ENCODE peak calls at places on chromosome 17, in eight cellular contexts. G is fibroblast of lung; S is CD8-positive, alpha-beta T cell; V is AG10803; W is Caco-2; E is lower lobe of right lung; N is foreskin fibroblast; C is neural progenitor cell. J is an unnamed sample.

GRCh38 chr17:21210411-21211076 is 3.4 kb downstream of the TMEM11 start:
- DNase-seq in W (no peak), E (no peak), S (no peak), C (peak; percentile 38), N (no peak), V (no peak), G (no peak), J (no peak)

GRCh38 chr17:251531-251930 is 70.1 kb upstream of the DOC2B start:
- DNase-seq in N (no peak), E (peak; percentile 40), W (no peak), C (no peak), S (no peak), G (no peak), V (no peak), J (no peak)

GRCh38 chr17:58172369-58173071 is 5.7 kb downstream of the OR4D2 start:
- DNase-seq in C (peak; percentile 64), E (no peak), S (peak; percentile 44), W (peak; percentile 58), N (peak; percentile 49), G (peak; percentile 19), V (no peak), J (no peak)

GRCh38 chr17:50117202-50118040 is 12.5 kb downstream of the SAMD14 start:
- DNase-seq in E (peak; percentile 68), V (peak; percentile 44), G (peak; percentile 47), N (peak; percentile 85), S (peak; percentile 69), W (peak; percentile 60), C (peak; percentile 92), J (no peak)

GRCh38 chr17:48809182-48809581 is 7.8 kb downstream of the TTLL6 start:
- DNase-seq in G (no peak), C (no peak), E (peak; percentile 70), W (peak; percentile 57), S (no peak), N (no peak), V (no peak), J (no peak)

GRCh38 chr17:28665994-28666393 is 4.0 kb downstream of the SUPT6H start:
- DNase-seq in C (no peak), G (no peak), W (no peak), N (no peak), S (no peak), V (no peak), E (no peak), J (no peak)

GRCh38 chr17:47934856-47935255 is 6.5 kb upstream of the PNPO start:
- DNase-seq in V (peak; percentile 15), S (no peak), N (no peak), G (no peak), C (no peak), W (no peak), E (no peak), J (no peak)

GRCh38 chr17:73787036-73787720 is 142.9 kb upstream of the SDK2 start:
- DNase-seq in V (no peak), G (no peak), W (no peak), C (peak; percentile 87), N (no peak), E (no peak), S (no peak), J (no peak)

GRCh38 chr17:19769946-19770652 is 22.0 kb upstream of the ALDH3A1 start:
- DNase-seq in C (no peak), E (no peak), V (peak; percentile 81), G (no peak), N (peak; percentile 70), S (no peak), W (no peak), J (peak; percentile 51)

GRCh38 chr17:67422887-67423286 is 45.8 kb downstream of the PITPNC1 start:
- DNase-seq in G (no peak), N (no peak), V (no peak), C (no peak), E (no peak), S (no peak), W (no peak), J (no peak)

GRCh38 chr17:3944485-3945388 is 19.5 kb downstream of the ATP2A3 start:
- DNase-seq in V (peak; percentile 49), W (peak; percentile 20), E (no peak), S (no peak), G (peak; percentile 57), N (peak; percentile 85), C (peak; percentile 97), J (peak; percentile 49)

GRCh38 chr17:56913000-56913866 is 616 bp downstream of the TRIM25 start:
- DNase-seq in C (peak; percentile 59), N (peak; percentile 28), G (no peak), W (no peak), E (no peak), S (peak; percentile 29), V (no peak), J (no peak)

GRCh38 chr17:78862073-78863023 is 21.7 kb upstream of the USP36 start:
- DNase-seq in N (peak; percentile 98), V (peak; percentile 95), W (no peak), G (peak; percentile 99), S (no peak), E (peak; percentile 74), C (no peak), J (peak; percentile 96)

GRCh38 chr17:68749742-68750562 is 148.8 kb upstream of the FAM20A start:
- DNase-seq in S (no peak), W (no peak), V (no peak), C (no peak), N (no peak), E (no peak), G (no peak), J (no peak)

GRCh38 chr17:66552381-66552780 is 250.0 kb downstream of the PRKCA start:
- DNase-seq in V (no peak), W (no peak), N (no peak), E (no peak), G (no peak), C (no peak), S (no peak), J (no peak)

GRCh38 chr17:48586355-48586924 is 3.6 kb downstream of the HOXB3 start:
- DNase-seq in C (no peak), W (no peak), S (no peak), G (peak; percentile 55), N (no peak), V (no peak), E (no peak), J (no peak)

GRCh38 chr17:42016952-42017865 is at the start of gene DNAJC7:
- DNase-seq in W (peak; percentile 93), C (peak; percentile 97), E (peak; percentile 97), G (peak; percentile 92), S (peak; percentile 91), N (peak; percentile 97), V (peak; percentile 89), J (peak; percentile 94)

GRCh38 chr17:78974635-78975591 is 4.8 kb downstream of the LGALS3BP start:
- DNase-seq in E (peak; percentile 84), C (no peak), V (peak; percentile 88), S (no peak), N (peak; percentile 94), G (peak; percentile 92), W (peak; percentile 55), J (peak; percentile 88)

GRCh38 chr17:33039874-33040273 is 48.2 kb downstream of the SPACA3 start:
- DNase-seq in G (peak; percentile 84), W (no peak), S (no peak), N (peak; percentile 69), E (no peak), V (peak; percentile 87), C (no peak), J (no peak)

GRCh38 chr17:71327376-71328059 is 793.3 kb upstream of the SOX9 start:
- DNase-seq in E (no peak), N (peak; percentile 48), G (peak; percentile 61), S (no peak), C (no peak), W (no peak), V (peak; percentile 70), J (no peak)

DNA sequence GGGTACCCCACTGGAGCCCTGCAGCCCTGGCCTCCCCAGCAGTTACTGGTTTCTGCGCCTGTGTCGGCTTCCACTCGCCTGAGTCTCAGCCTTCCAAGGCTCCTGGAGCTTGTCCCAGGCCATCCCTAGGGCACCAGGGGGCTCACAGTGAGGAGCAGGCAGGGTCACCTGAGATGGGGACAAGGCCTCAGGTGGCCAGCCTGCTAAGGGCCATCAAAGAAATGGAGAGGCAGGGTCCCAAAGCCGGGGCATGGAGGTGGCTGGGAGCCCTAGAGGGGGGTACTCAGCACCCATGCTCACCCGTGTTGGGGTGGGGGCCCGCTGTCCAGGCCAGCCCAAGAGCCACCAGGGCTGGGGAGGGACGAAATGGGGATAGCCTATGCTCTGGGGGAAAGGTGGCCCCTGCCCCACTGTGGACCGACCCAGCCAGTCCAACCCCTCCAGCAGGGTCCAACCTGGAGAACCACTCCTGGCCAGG is 1.3 kb downstream of the FASN start:
- DNase-seq in V (no peak), S (peak; percentile 22), W (no peak), G (no peak), E (no peak), C (no peak), N (no peak), J (no peak)
- H3K4me3 ChIP-seq in V (peak overlapping the region; percentile 72), S (peak overlapping the region; percentile 54), W (peak overlapping the region; percentile 93), G (peak overlapping the region; percentile 83), E (peak overlapping the region; percentile 80), C (peak overlapping the region; percentile 100), N (peak overlapping the region; percentile 90), J (peak overlapping the region; percentile 65)

GRCh38 chr17:1724869-1725641 is 551 bp downstream of the WDR81 start:
- DNase-seq in G (no peak), E (peak; percentile 72), W (no peak), V (no peak), C (peak; percentile 64), N (no peak), S (no peak), J (peak; percentile 36)

GRCh38 chr17:1726626-1727257 is 2.2 kb downstream of the WDR81 start:
- DNase-seq in N (no peak), S (no peak), G (no peak), V (no peak), E (no peak), C (no peak), W (no peak), J (no peak)

GRCh38 chr17:1725642-1726511 is 1.4 kb downstream of the WDR81 start:
- DNase-seq in E (no peak), W (no peak), G (no peak), V (no peak), S (no peak), N (no peak), C (no peak), J (no peak)

GRCh38 chr17:1727876-1728630 is 3.5 kb downstream of the WDR81 start:
- DNase-seq in S (no peak), N (no peak), V (no peak), C (no peak), W (no peak), G (no peak), E (no peak), J (no peak)

GRCh38 chr17:1727258-1727789 is 2.8 kb downstream of the WDR81 start:
- DNase-seq in G (no peak), N (no peak), E (no peak), S (no peak), V (no peak), C (no peak), W (no peak), J (no peak)
- TF ChIP-seq CTCF in G (no peak), N (no peak), E (no peak), S (no peak), V (no peak), C (no peak), W (no peak), J (no peak)

GRCh38 chr17:80663783-80664206 is 119.2 kb downstream of the RPTOR start:
- DNase-seq in W (no peak), G (peak; percentile 81), N (peak; percentile 45), C (no peak), E (peak; percentile 58), S (peak; percentile 61), V (peak; percentile 65), J (peak; percentile 36)
- H3K4me3 ChIP-seq in W (no peak overlapping the region), G (no peak overlapping the region), N (no peak overlapping the region), C (no peak overlapping the region), E (no peak overlapping the region), S (peak overlapping the region; percentile 50), V (no peak overlapping the region), J (no peak overlapping the region)

GRCh38 chr17:6701719-6702118 is 11.4 kb downstream of the SLC13A5 start:
- DNase-seq in W (peak; percentile 22), N (peak; percentile 37), S (no peak), G (no peak), C (peak; percentile 86), V (no peak), E (no peak), J (no peak)
- TF ChIP-seq CTCF in W (no peak), N (peak; percentile 29), S (peak; percentile 25), G (peak; percentile 12), C (peak; percentile 72), V (peak; percentile 24), E (peak; percentile 36), J (no peak)